ENCODE peak calls at places on chromosomes 1 and 21, in ten cellular contexts. B is stimulated activated CD4-positive, alpha-beta T cell treated with anti-CD3 and anti-CD28 coated beads, Interleukin-15, amount 100 ng/mL, for 24 hours; O is GM04503; P is Caco-2; A is Calu3; Z is AG09309; D is cardiac fibroblast; X is activated CD4-positive, alpha-beta T cell treated with anti-CD3 and anti-CD28 coated beads for 36 hours; N is epithelial cell of esophagus; L is fibroblast of villous mesenchyme. M is an unnamed sample.

GRCh38 chr1:12604114-12604874 is 13.7 kb downstream of the DHRS3 start:
- DNase-seq in X (peak; percentile 85), L (peak; percentile 99), O (peak; percentile 94), A (peak; percentile 74), D (peak; percentile 99), Z (peak; percentile 97), P (peak; percentile 78), B (peak; percentile 76), N (peak; percentile 87), M (peak; percentile 73)

GRCh38 chr21:17512245-17513213 is at the start of gene CXADR:
- DNase-seq in A (peak; percentile 93), N (peak; percentile 84), B (peak; percentile 86), X (peak; percentile 88), Z (no peak), O (no peak), L (peak; percentile 48), D (peak; percentile 48), P (peak; percentile 95), M (peak; percentile 93)

GRCh38 chr1:42913426-42914091 is 45.1 kb downstream of the SLC2A1 start:
- DNase-seq in O (peak; percentile 34), P (peak; percentile 65), L (peak; percentile 88), N (peak; percentile 85), B (peak; percentile 58), Z (peak; percentile 37), D (peak; percentile 91), X (peak; percentile 82), A (peak; percentile 74), M (peak; percentile 70)

GRCh38 chr1:150551784-150552691 is 2.8 kb downstream of the ADAMTSL4 start:
- DNase-seq in P (peak; percentile 85), Z (peak; percentile 73), L (peak; percentile 98), D (peak; percentile 98), B (peak; percentile 41), A (peak; percentile 59), X (peak; percentile 62), N (peak; percentile 92), O (no peak), M (peak; percentile 60)

GRCh38 chr1:74528123-74528522 is 15.7 kb upstream of the LRRC53 start:
- DNase-seq in P (no peak), O (no peak), B (no peak), A (no peak), L (no peak), D (no peak), X (no peak), Z (no peak), N (no peak), M (no peak)

GRCh38 chr1:47192458-47193384 is 2.9 kb upstream of the PDZK1IP1 start:
- DNase-seq in B (peak; percentile 76), N (peak; percentile 68), Z (no peak), L (peak; percentile 60), X (peak; percentile 77), D (peak; percentile 78), A (peak; percentile 82), P (peak; percentile 88), O (no peak), M (peak; percentile 75)

GRCh38 chr21:14215971-14216621 is at the start of gene RBM11:
- DNase-seq in A (peak; percentile 59), N (peak; percentile 75), D (peak; percentile 29), Z (no peak), B (peak; percentile 88), X (peak; percentile 91), P (peak; percentile 72), L (peak; percentile 8), O (no peak), M (peak; percentile 81)

GRCh38 chr1:8836228-8836627 is 18.8 kb upstream of the RERE start:
- DNase-seq in X (no peak), Z (no peak), P (no peak), D (no peak), A (no peak), B (no peak), L (no peak), N (no peak), O (no peak), M (no peak)

GRCh38 chr1:100704473-100704872 is 15.1 kb upstream of the VCAM1 start:
- DNase-seq in P (no peak), D (no peak), X (no peak), O (no peak), Z (no peak), A (no peak), N (no peak), B (no peak), L (no peak), M (no peak)

GRCh38 chr1:7902478-7903084 is 38.1 kb downstream of the TNFRSF9 start:
- DNase-seq in A (peak; percentile 69), L (peak; percentile 69), D (peak; percentile 86), O (no peak), X (peak; percentile 74), Z (peak; percentile 29), B (peak; percentile 74), N (peak; percentile 75), P (peak; percentile 66), M (peak; percentile 65)

GRCh38 chr1:155082301-155082940 is 3.8 kb downstream of the EFNA3 start:
- DNase-seq in P (no peak), D (no peak), X (peak; percentile 64), Z (no peak), A (no peak), O (no peak), L (no peak), B (peak; percentile 55), N (peak; percentile 30), M (no peak)

GRCh38 chr1:99849413-99849743 is 783 bp upstream of the AGL start:
- DNase-seq in P (peak; percentile 43), X (peak; percentile 9), A (peak; percentile 1), B (peak; percentile 17), L (no peak), Z (no peak), N (peak; percentile 18), D (no peak), O (no peak), M (peak; percentile 12)

GRCh38 chr1:245094954-245095353 is 59.8 kb upstream of the KIF26B start:
- DNase-seq in B (no peak), P (no peak), X (no peak), O (no peak), L (no peak), Z (no peak), A (no peak), D (no peak), N (no peak), M (no peak)

GRCh38 chr1:48245106-48245505 is 22.6 kb downstream of the SLC5A9 start:
- DNase-seq in O (no peak), X (no peak), D (no peak), P (no peak), L (no peak), Z (no peak), A (no peak), N (no peak), B (no peak), M (peak; percentile 52)

GRCh38 chr1:2229921-2230700 is 2.0 kb downstream of the SKI start:
- DNase-seq in X (peak; percentile 50), N (peak; percentile 41), B (peak; percentile 42), D (peak; percentile 61), L (peak; percentile 61), A (peak; percentile 18), P (no peak), Z (no peak), O (no peak), M (no peak)

GRCh38 chr1:100718581-100718980 is 961 bp upstream of the VCAM1 start:
- DNase-seq in A (no peak), N (no peak), O (no peak), L (no peak), Z (no peak), B (no peak), D (no peak), X (no peak), P (no peak), M (peak; percentile 15)

GRCh38 chr1:86503477-86504129 is 34.9 kb downstream of the CLCA1 start:
- DNase-seq in B (no peak), D (peak; percentile 59), X (no peak), N (no peak), O (no peak), A (no peak), Z (no peak), P (no peak), L (peak; percentile 58), M (no peak)

GRCh38 chr1:34653110-34653509 is 101.7 kb upstream of the GJB5 start:
- DNase-seq in P (no peak), X (no peak), Z (no peak), L (no peak), B (no peak), O (no peak), N (no peak), D (no peak), A (no peak), M (no peak)

GRCh38 chr1:245686006-245686405 is 531.2 kb downstream of the KIF26B start:
- DNase-seq in B (no peak), A (no peak), Z (no peak), L (no peak), N (no peak), D (no peak), X (no peak), P (no peak), O (no peak), M (no peak)

GRCh38 chr1:162285149-162285561 is 91.5 kb downstream of the SPATA46 start:
- DNase-seq in P (no peak), B (no peak), Z (no peak), X (no peak), N (peak; percentile 89), L (no peak), O (no peak), A (peak; percentile 84), D (no peak), M (peak; percentile 95)

GRCh38 chr21:26572026-26572425 is 1.1 kb downstream of the CYYR1 start:
- DNase-seq in X (no peak), A (no peak), Z (no peak), N (peak; percentile 13), L (no peak), D (no peak), O (no peak), B (no peak), P (no peak), M (no peak)

GRCh38 chr1:152078831-152079549 is 9.9 kb downstream of the TCHHL1 start:
- DNase-seq in B (no peak), X (no peak), D (no peak), N (no peak), Z (no peak), L (no peak), P (no peak), O (no peak), A (no peak), M (no peak)

GRCh38 chr1:209227941-209228340 is 355.6 kb upstream of the CAMK1G start:
- DNase-seq in O (no peak), N (no peak), X (no peak), A (no peak), P (no peak), L (no peak), D (no peak), B (no peak), Z (no peak), M (no peak)

GRCh38 chr1:15680131-15680530 is 4.0 kb upstream of the PLEKHM2 start:
- DNase-seq in P (no peak), B (no peak), Z (peak; percentile 65), L (peak; percentile 64), A (no peak), N (peak; percentile 94), D (peak; percentile 67), X (peak; percentile 44), O (peak; percentile 69), M (no peak)

GRCh38 chr1:219189021-219189824 is 15.5 kb downstream of the LYPLAL1 start:
- DNase-seq in A (no peak), N (peak; percentile 32), P (no peak), O (peak; percentile 33), D (peak; percentile 68), L (peak; percentile 53), B (no peak), Z (peak; percentile 20), X (no peak), M (no peak)

GRCh38 chr1:230464618-230465017 is 38.5 kb upstream of the PGBD5 start:
- DNase-seq in N (no peak), X (no peak), Z (no peak), P (no peak), B (no peak), L (no peak), A (no peak), O (no peak), D (no peak), M (peak; percentile 24)

GRCh38 chr21:46118305-46118870 is 20.5 kb downstream of the COL6A2 start:
- DNase-seq in N (no peak), D (no peak), Z (no peak), A (no peak), B (peak; percentile 0), L (no peak), P (peak; percentile 23), O (no peak), X (peak; percentile 1), M (no peak)

GRCh38 chr1:15352122-15352957 is 57.3 kb upstream of the EFHD2 start:
- DNase-seq in L (peak; percentile 30), P (no peak), D (peak; percentile 68), N (peak; percentile 93), O (peak; percentile 53), Z (peak; percentile 55), A (peak; percentile 69), X (peak; percentile 71), B (peak; percentile 67), M (peak; percentile 84)